ENCODE peak calls at places on chromosomes 16 and 17, in nine cellular contexts. P is hippocampal formation, E is HuH-7.5, R is naive B cell, Q is ELR, X is cardiac fibroblast, O is GM04503, H is A549, U is pancreas. W is an unnamed sample.

GRCh38 chr17:81453712-81454111 is 58.5 kb downstream of the BAHCC1 start:
- DNase-seq in P (no peak), E (no peak), R (peak; percentile 20), Q (no peak), X (no peak), O (no peak), H (no peak), U (no peak), W (peak; percentile 53)

GRCh38 chr17:7141824-7142223 is 27.2 kb upstream of the ASGR2 start:
- DNase-seq in P (no peak), E (no peak), R (no peak), Q (no peak), X (no peak), O (no peak), H (no peak), U (no peak), W (no peak)

GRCh38 chr16:85420501-85421337 is 192.4 kb upstream of the GSE1 start:
- DNase-seq in P (no peak), E (peak; percentile 86), R (peak; percentile 69), Q (peak; percentile 59), X (peak; percentile 57), O (no peak), H (peak; percentile 78), U (peak; percentile 44), W (peak; percentile 84)

GRCh38 chr16:84597518-84598390 is 20.1 kb downstream of the COTL1 start:
- DNase-seq in P (no peak), E (no peak), R (peak; percentile 15), Q (no peak), X (no peak), O (no peak), H (no peak), U (no peak), W (peak; percentile 64)

GRCh38 chr17:75323043-75323591 is 33.9 kb upstream of the SLC25A19 start:
- DNase-seq in P (peak; percentile 75), E (peak; percentile 55), R (peak; percentile 81), Q (peak; percentile 94), X (peak; percentile 93), O (no peak), H (peak; percentile 91), U (peak; percentile 74), W (peak; percentile 96)

GRCh38 chr17:26773189-26774188 is 520.4 kb upstream of the WSB1 start:
- DNase-seq in P (no peak), E (no peak), R (no peak), Q (no peak), X (no peak), O (no peak), H (no peak), U (no peak), W (no peak)

GRCh38 chr17:32536736-32537646 is 50.2 kb downstream of the CDK5R1 start:
- DNase-seq in P (no peak), E (no peak), R (no peak), Q (peak; percentile 78), X (peak; percentile 77), O (peak; percentile 60), H (no peak), U (no peak), W (no peak)

GRCh38 chr17:5516060-5516792 is 29.9 kb downstream of the MIS12 start:
- DNase-seq in P (no peak), E (no peak), R (no peak), Q (peak; percentile 100), X (peak; percentile 84), O (peak; percentile 97), H (peak; percentile 88), U (no peak), W (peak; percentile 36)

GRCh38 chr17:67477687-67478086 is 100.6 kb downstream of the PITPNC1 start:
- DNase-seq in P (no peak), E (no peak), R (no peak), Q (peak; percentile 93), X (no peak), O (no peak), H (no peak), U (no peak), W (no peak)

GRCh38 chr17:74125160-74125559 is 78.3 kb upstream of the RPL38 start:
- DNase-seq in P (no peak), E (no peak), R (no peak), Q (no peak), X (no peak), O (no peak), H (no peak), U (no peak), W (no peak)

GRCh38 chr16:17476414-17477259 is 5.9 kb upstream of the XYLT1 start:
- DNase-seq in P (no peak), E (peak; percentile 38), R (peak; percentile 55), Q (peak; percentile 77), X (peak; percentile 62), O (no peak), H (peak; percentile 53), U (peak; percentile 70), W (peak; percentile 57)

GRCh38 chr17:47262586-47262985 is 9.0 kb downstream of the ITGB3 start:
- DNase-seq in P (no peak), E (no peak), R (no peak), Q (no peak), X (no peak), O (no peak), H (no peak), U (no peak), W (no peak)